ENCODE peak calls at places on chromosomes 11 and 22, in four cellular contexts. Z is right cardiac atrium, J is HCT116, K is prostate gland. S is an unnamed sample.
A peak's percentile ranks its signal among the peaks of the same experiment; 100 is the strongest.

GRCh38 chr11:63369971-63370588 is 495 bp downstream of the SLC22A9 start:
- DNase-seq in Z (no peak), J (no peak), K (no peak), S (no peak)

GRCh38 chr11:115678942-115679341 is 174.7 kb upstream of the CADM1 start:
- DNase-seq in J (no peak), Z (no peak), K (no peak), S (no peak)

GRCh38 chr22:47043835-47044721 is 281.6 kb downstream of the TBC1D22A start:
- DNase-seq in J (no peak), Z (peak; percentile 54), K (no peak), S (no peak)

GRCh38 chr11:33533668-33534067 is 167.0 kb downstream of the C11orf91 start:
- DNase-seq in K (no peak), J (no peak), Z (no peak), S (no peak)

GRCh38 chr22:50711446-50712340 is 26.3 kb upstream of the ACR start:
- DNase-seq in K (no peak), J (no peak), Z (peak; percentile 37), S (no peak)

GRCh38 chr22:28222976-28223375 is 303.9 kb upstream of the PITPNB start:
- DNase-seq in K (no peak), Z (no peak), J (no peak), S (no peak)

GRCh38 chr11:121964591-121964990 is 151.4 kb downstream of the BLID start:
- DNase-seq in Z (no peak), K (no peak), J (no peak), S (no peak)

GRCh38 chr11:102757823-102758549 is 22.4 kb downstream of the MMP10 start:
- DNase-seq in Z (no peak), K (no peak), J (no peak), S (no peak)

GRCh38 chr11:614091-614582 is 1.6 kb downstream of the IRF7 start:
- DNase-seq in K (no peak), Z (peak; percentile 70), J (no peak), S (no peak)

GRCh38 chr11:96151501-96151900 is 191.5 kb downstream of the MAML2 start:
- DNase-seq in J (no peak), Z (no peak), K (no peak), S (no peak)

GRCh38 chr11:96152623-96153022 is 190.4 kb downstream of the MAML2 start:
- DNase-seq in J (no peak), Z (no peak), K (no peak), S (no peak)

GRCh38 chr11:96147913-96148312 is 195.1 kb downstream of the MAML2 start:
- DNase-seq in J (no peak), Z (no peak), K (no peak), S (no peak)

GRCh38 chr11:96149743-96150555 is 193.0 kb downstream of the MAML2 start:
- DNase-seq in K (no peak), Z (no peak), J (no peak), S (no peak)

GRCh38 chr11:96150609-96151008 is 192.4 kb downstream of the MAML2 start:
- DNase-seq in K (no peak), J (no peak), Z (no peak), S (no peak)
- H3K4me1 ChIP-seq in K (peaks cover 7% of the 10 kb centered on the region), J (peaks cover 1% of the 10 kb centered on the region), Z (peaks cover 9% of the 10 kb centered on the region), S (peaks cover 18% of the 10 kb centered on the region)

GRCh38 chr11:2449548-2450320 is 4.9 kb downstream of the KCNQ1 start:
- DNase-seq in J (no peak), Z (no peak), K (no peak), S (no peak)

GRCh38 chr11:2447951-2448650 is 3.3 kb downstream of the KCNQ1 start:
- DNase-seq in Z (no peak), K (no peak), J (no peak), S (no peak)

GRCh38 chr11:2450321-2451041 is 5.7 kb downstream of the KCNQ1 start:
- DNase-seq in Z (no peak), K (no peak), J (no peak), S (no peak)

GRCh38 chr11:2447253-2447950 is 2.6 kb downstream of the KCNQ1 start:
- DNase-seq in K (no peak), J (no peak), Z (no peak), S (no peak)

DNA sequence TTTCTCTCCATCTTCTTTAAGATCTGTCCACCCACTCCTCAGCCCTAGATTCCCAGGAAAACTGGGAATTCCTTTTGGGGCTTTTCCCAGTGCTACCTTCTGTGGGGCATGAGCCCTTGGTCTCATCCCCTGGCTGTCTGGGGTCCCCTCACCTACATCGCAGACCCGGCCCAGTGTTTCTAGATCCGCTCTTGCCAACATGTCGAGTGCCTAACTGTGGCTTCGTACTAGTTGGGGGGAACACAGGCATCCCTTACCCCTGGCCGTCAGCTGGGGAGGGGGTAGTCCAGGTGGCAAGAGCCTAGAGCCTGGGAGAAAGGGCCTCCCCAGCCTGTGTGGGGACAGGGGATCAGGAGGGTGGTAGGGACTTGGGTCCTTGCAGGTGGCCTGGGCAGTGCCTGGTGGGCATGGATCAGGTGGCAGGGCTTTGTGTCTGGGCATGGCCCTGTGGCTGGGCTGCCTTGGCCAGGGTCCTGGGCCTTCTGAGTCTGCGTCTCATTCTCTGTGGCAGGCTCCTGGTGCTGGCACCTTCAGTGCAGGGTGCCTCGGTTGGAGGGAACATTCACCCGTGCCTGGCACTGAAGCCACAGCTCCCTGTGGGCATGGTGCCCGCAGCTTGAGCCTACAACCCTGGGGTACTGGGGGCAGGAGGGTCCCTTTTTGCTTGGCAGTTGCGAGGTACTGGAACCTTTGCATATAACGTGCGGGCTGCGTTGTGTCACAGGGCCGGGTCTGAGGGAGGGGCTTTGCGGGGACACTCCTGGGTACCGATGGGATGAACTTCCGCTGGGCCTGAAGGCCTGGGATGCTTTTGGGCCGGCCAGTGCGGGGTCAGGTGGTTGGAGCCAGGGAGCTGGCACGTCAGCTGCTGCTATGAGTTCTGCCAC is 4.1 kb downstream of the KCNQ1 start:
- DNase-seq in Z (peak; percentile 67), K (no peak), J (no peak), S (no peak)
- H3K27me3 ChIP-seq in Z (no peaks in the 10 kb centered on the region), K (no peaks in the 10 kb centered on the region), J (peaks cover under 1% of the 10 kb centered on the region), S (no peaks in the 10 kb centered on the region)

GRCh38 chr22:39997421-39997820 is 2.7 kb downstream of the FAM83F start:
- DNase-seq in K (no peak), Z (no peak), J (no peak), S (no peak)
- H3K4me1 ChIP-seq in K (peaks cover 11% of the 10 kb centered on the region), Z (peaks cover 5% of the 10 kb centered on the region), J (peaks cover 25% of the 10 kb centered on the region), S (no peaks in the 10 kb centered on the region)

DNA sequence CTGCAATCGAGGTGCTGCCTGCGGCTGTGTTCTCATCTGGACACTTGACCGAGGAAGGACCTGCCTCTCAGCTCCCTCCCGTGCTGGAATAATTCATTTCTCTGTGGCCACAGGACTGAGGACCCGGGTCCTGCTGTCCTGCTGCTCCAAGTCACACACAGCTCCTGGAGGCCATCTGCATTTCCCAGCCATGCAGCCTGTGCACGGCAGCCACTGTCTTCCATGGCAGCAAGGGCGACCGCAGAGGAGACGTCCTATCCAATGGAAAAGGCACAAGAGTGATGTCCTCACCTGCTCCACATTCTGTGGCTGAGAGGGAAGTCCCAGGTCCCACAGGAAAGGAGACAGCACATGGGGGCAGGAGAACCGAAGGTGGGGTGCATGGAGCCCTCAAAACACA is 495.8 kb downstream of the BRD1 start:
- DNase-seq in K (no peak), Z (no peak), J (no peak), S (peak; percentile 22)
- H3K27me3 ChIP-seq in K (no peaks in the 10 kb centered on the region), Z (no peaks in the 10 kb centered on the region), J (peaks cover 19% of the 10 kb centered on the region), S (no peaks in the 10 kb centered on the region)